ENCODE peak calls at places on chromosome 21, in five cellular contexts. One of them, this sample, is unnamed.

GRCh38 chr21:33976082-33976979 is 60.7 kb upstream of the ATP5PO start:
- DNase-seq in H9: no peak
- DNase-seq in mesendoderm: peak; percentile 39
- DNase-seq in IMR-90: peak; percentile 94
- DNase-seq in neuronal stem cell: no peak
- DNase-seq in this sample: peak; percentile 95

GRCh38 chr21:18384771-18385170 is 18.8 kb downstream of the TMPRSS15 start:
- DNase-seq in H9: no peak
- DNase-seq in mesendoderm: peak; percentile 42
- DNase-seq in IMR-90: no peak
- DNase-seq in neuronal stem cell: no peak
- DNase-seq in this sample: peak; percentile 30

GRCh38 chr21:38817371-38818335 is 11.9 kb downstream of the ETS2 start:
- DNase-seq in H9: no peak
- DNase-seq in mesendoderm: no peak
- DNase-seq in IMR-90: peak; percentile 79
- DNase-seq in neuronal stem cell: no peak
- DNase-seq in this sample: peak; percentile 89

GRCh38 chr21:15686506-15686905 is 43.3 kb upstream of the USP25 start:
- DNase-seq in H9: no peak
- DNase-seq in mesendoderm: no peak
- DNase-seq in IMR-90: no peak
- DNase-seq in neuronal stem cell: no peak
- DNase-seq in this sample: no peak

GRCh38 chr21:15559612-15560011 is 170.2 kb upstream of the USP25 start:
- DNase-seq in H9: no peak
- DNase-seq in mesendoderm: no peak
- DNase-seq in IMR-90: no peak
- DNase-seq in neuronal stem cell: no peak
- DNase-seq in this sample: no peak

GRCh38 chr21:37208056-37208705 is 59.0 kb downstream of the VPS26C start:
- DNase-seq in H9: no peak
- DNase-seq in mesendoderm: no peak
- DNase-seq in IMR-90: no peak
- DNase-seq in neuronal stem cell: no peak
- DNase-seq in this sample: no peak

GRCh38 chr21:45644041-45644906 is 749 bp downstream of the PCBP3 start:
- DNase-seq in H9: no peak
- DNase-seq in mesendoderm: no peak
- DNase-seq in IMR-90: no peak
- DNase-seq in neuronal stem cell: peak; percentile 17
- DNase-seq in this sample: peak; percentile 28

GRCh38 chr21:38486221-38486620 is 12.1 kb downstream of the ERG start:
- DNase-seq in H9: no peak
- DNase-seq in mesendoderm: no peak
- DNase-seq in IMR-90: peak; percentile 32
- DNase-seq in neuronal stem cell: no peak
- DNase-seq in this sample: peak; percentile 67

GRCh38 chr21:25428537-25428936 is 178.7 kb downstream of the MRPL39 start:
- DNase-seq in H9: no peak
- DNase-seq in mesendoderm: no peak
- DNase-seq in IMR-90: peak; percentile 5
- DNase-seq in neuronal stem cell: no peak
- DNase-seq in this sample: no peak

GRCh38 chr21:34877485-34878128 is 171.5 kb downstream of the RUNX1 start:
- DNase-seq in H9: no peak
- DNase-seq in mesendoderm: no peak
- DNase-seq in IMR-90: no peak
- DNase-seq in neuronal stem cell: no peak
- DNase-seq in this sample: no peak

GRCh38 chr21:36499578-36500471 is 19.9 kb upstream of the CLDN14 start:
- DNase-seq in H9: no peak
- DNase-seq in mesendoderm: no peak
- DNase-seq in IMR-90: no peak
- DNase-seq in neuronal stem cell: no peak
- DNase-seq in this sample: no peak

GRCh38 chr21:40466893-40467483 is 380.0 kb downstream of the DSCAM start:
- DNase-seq in H9: no peak
- DNase-seq in mesendoderm: peak; percentile 32
- DNase-seq in IMR-90: no peak
- DNase-seq in neuronal stem cell: peak; percentile 2
- DNase-seq in this sample: no peak

GRCh38 chr21:46121286-46122221 is 23.6 kb downstream of the COL6A2 start:
- DNase-seq in H9: peak; percentile 15
- DNase-seq in mesendoderm: no peak
- DNase-seq in IMR-90: no peak
- DNase-seq in neuronal stem cell: no peak
- DNase-seq in this sample: no peak

GRCh38 chr21:34983680-34984086 is 65.4 kb downstream of the RUNX1 start:
- DNase-seq in H9: no peak
- DNase-seq in mesendoderm: no peak
- DNase-seq in IMR-90: peak; percentile 63
- DNase-seq in neuronal stem cell: no peak
- DNase-seq in this sample: peak; percentile 73

GRCh38 chr21:45981641-45982255 is at the start of gene COL6A1:
- DNase-seq in H9: peak; percentile 57
- DNase-seq in mesendoderm: peak; percentile 62
- DNase-seq in IMR-90: peak; percentile 66
- DNase-seq in neuronal stem cell: peak; percentile 68
- DNase-seq in this sample: peak; percentile 85

GRCh38 chr21:29164330-29164942 is 34.0 kb downstream of the MAP3K7CL start:
- DNase-seq in H9: no peak
- DNase-seq in mesendoderm: peak; percentile 74
- DNase-seq in IMR-90: peak; percentile 91
- DNase-seq in neuronal stem cell: no peak
- DNase-seq in this sample: peak; percentile 86

GRCh38 chr21:34835526-34835925 is 166.7 kb downstream of the CLIC6 start:
- DNase-seq in H9: peak; percentile 52
- DNase-seq in mesendoderm: no peak
- DNase-seq in IMR-90: no peak
- DNase-seq in neuronal stem cell: no peak
- DNase-seq in this sample: peak; percentile 81

GRCh38 chr21:17947546-17947945 is 128.4 kb upstream of the C21orf91 start:
- DNase-seq in H9: no peak
- DNase-seq in mesendoderm: no peak
- DNase-seq in IMR-90: no peak
- DNase-seq in neuronal stem cell: no peak
- DNase-seq in this sample: peak; percentile 20

GRCh38 chr21:38809170-38809878 is 3.6 kb downstream of the ETS2 start:
- DNase-seq in H9: no peak
- DNase-seq in mesendoderm: no peak
- DNase-seq in IMR-90: no peak
- DNase-seq in neuronal stem cell: no peak
- DNase-seq in this sample: no peak

GRCh38 chr21:22474403-22474802 is 1476.2 kb downstream of the NCAM2 start:
- DNase-seq in H9: no peak
- DNase-seq in mesendoderm: no peak
- DNase-seq in IMR-90: no peak
- DNase-seq in neuronal stem cell: no peak
- DNase-seq in this sample: no peak

GRCh38 chr21:25371831-25372434 is 235.3 kb downstream of the MRPL39 start:
- DNase-seq in H9: no peak
- DNase-seq in mesendoderm: no peak
- DNase-seq in IMR-90: no peak
- DNase-seq in neuronal stem cell: no peak
- DNase-seq in this sample: no peak

GRCh38 chr21:27156666-27157065 is 189.8 kb upstream of the ADAMTS5 start:
- DNase-seq in H9: no peak
- DNase-seq in mesendoderm: no peak
- DNase-seq in IMR-90: no peak
- DNase-seq in neuronal stem cell: no peak
- DNase-seq in this sample: no peak

GRCh38 chr21:39182484-39183271 is 573 bp downstream of the PSMG1 start:
- DNase-seq in H9: no peak
- DNase-seq in mesendoderm: peak; percentile 41
- DNase-seq in IMR-90: no peak
- DNase-seq in neuronal stem cell: no peak
- DNase-seq in this sample: peak; percentile 46

GRCh38 chr21:41684381-41685245 is 82.2 kb downstream of the RIPK4 start:
- DNase-seq in H9: no peak
- DNase-seq in mesendoderm: peak; percentile 80
- DNase-seq in IMR-90: peak; percentile 67
- DNase-seq in neuronal stem cell: no peak
- DNase-seq in this sample: peak; percentile 12
- H2AK5ac ChIP-seq in H9: no peak overlapping the region
- H2AK5ac ChIP-seq in mesendoderm: no peak overlapping the region
- H2AK5ac ChIP-seq in IMR-90: no peak overlapping the region
- H2AK5ac ChIP-seq in neuronal stem cell: no peak overlapping the region
- H2AK5ac ChIP-seq in this sample: no peak overlapping the region

DNA sequence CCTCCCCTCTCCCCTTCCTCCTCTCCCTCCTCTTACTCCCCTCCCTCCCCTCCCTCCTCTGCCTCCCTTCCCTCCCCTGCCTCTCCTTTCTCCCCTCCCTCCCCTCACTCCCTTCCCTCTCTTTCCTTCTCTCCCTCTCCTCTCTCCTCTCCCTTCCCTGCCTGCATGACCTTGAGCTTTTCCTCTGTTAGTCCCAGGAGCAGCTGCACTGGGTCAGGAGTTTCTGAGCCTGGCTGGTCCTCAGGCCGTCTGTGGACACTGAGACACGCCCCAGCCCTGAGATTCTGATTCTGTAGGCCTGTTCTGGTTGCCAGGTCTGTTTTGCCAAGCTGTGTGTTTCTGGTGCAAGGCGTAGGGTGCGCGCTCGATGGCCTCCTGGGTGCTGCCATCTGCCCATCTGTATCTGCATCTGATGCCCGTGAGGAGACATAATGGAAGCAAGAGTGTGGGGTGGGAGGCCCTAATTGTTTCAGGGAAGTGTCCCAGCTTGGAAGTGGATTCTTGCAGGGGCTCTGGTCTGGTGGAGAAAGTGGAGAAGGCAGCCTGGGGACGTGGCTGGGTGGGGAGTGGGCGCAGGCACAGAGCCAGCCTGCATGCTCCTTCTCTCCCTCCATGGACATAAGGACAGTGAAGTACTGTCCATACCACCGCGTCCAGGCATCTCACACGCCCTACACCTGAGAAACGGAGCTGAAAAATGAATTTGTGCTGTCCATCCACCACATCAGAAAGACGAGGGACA is 97.2 kb downstream of the WDR4 start:
- DNase-seq in H9: no peak
- DNase-seq in mesendoderm: no peak
- DNase-seq in IMR-90: no peak
- DNase-seq in neuronal stem cell: no peak
- DNase-seq in this sample: no peak
- H2AK5ac ChIP-seq in H9: no peak overlapping the region
- H2AK5ac ChIP-seq in mesendoderm: peak overlapping the region; percentile 93
- H2AK5ac ChIP-seq in IMR-90: no peak overlapping the region
- H2AK5ac ChIP-seq in neuronal stem cell: no peak overlapping the region
- H2AK5ac ChIP-seq in this sample: no peak overlapping the region

GRCh38 chr21:42141643-42142042 is 70.5 kb downstream of the UMODL1 start:
- DNase-seq in H9: no peak
- DNase-seq in mesendoderm: no peak
- DNase-seq in IMR-90: no peak
- DNase-seq in neuronal stem cell: no peak
- DNase-seq in this sample: no peak
- H2AK5ac ChIP-seq in H9: no peak overlapping the region
- H2AK5ac ChIP-seq in mesendoderm: no peak overlapping the region
- H2AK5ac ChIP-seq in IMR-90: no peak overlapping the region
- H2AK5ac ChIP-seq in neuronal stem cell: no peak overlapping the region
- H2AK5ac ChIP-seq in this sample: no peak overlapping the region

GRCh38 chr21:44613386-44614155 is 1.7 kb downstream of the KRTAP10-8 start:
- DNase-seq in H9: no peak
- DNase-seq in mesendoderm: no peak
- DNase-seq in IMR-90: no peak
- DNase-seq in neuronal stem cell: no peak
- DNase-seq in this sample: no peak

GRCh38 chr21:44614161-44614631 is 2.3 kb downstream of the KRTAP10-8 start:
- DNase-seq in H9: no peak
- DNase-seq in mesendoderm: no peak
- DNase-seq in IMR-90: no peak
- DNase-seq in neuronal stem cell: no peak
- DNase-seq in this sample: no peak

GRCh38 chr21:44615881-44616590 is 4.2 kb downstream of the KRTAP10-8 start:
- DNase-seq in H9: no peak
- DNase-seq in mesendoderm: no peak
- DNase-seq in IMR-90: no peak
- DNase-seq in neuronal stem cell: no peak
- DNase-seq in this sample: no peak

GRCh38 chr21:44615466-44615865 is 3.6 kb downstream of the KRTAP10-8 start:
- DNase-seq in H9: no peak
- DNase-seq in mesendoderm: no peak
- DNase-seq in IMR-90: no peak
- DNase-seq in neuronal stem cell: no peak
- DNase-seq in this sample: no peak

GRCh38 chr21:44614961-44615391 is 3.1 kb downstream of the KRTAP10-8 start:
- DNase-seq in H9: peak; percentile 19
- DNase-seq in mesendoderm: no peak
- DNase-seq in IMR-90: no peak
- DNase-seq in neuronal stem cell: no peak
- DNase-seq in this sample: no peak
- H2AK5ac ChIP-seq in H9: no peak overlapping the region
- H2AK5ac ChIP-seq in mesendoderm: no peak overlapping the region
- H2AK5ac ChIP-seq in IMR-90: no peak overlapping the region
- H2AK5ac ChIP-seq in neuronal stem cell: no peak overlapping the region
- H2AK5ac ChIP-seq in this sample: no peak overlapping the region

This sample was measured in mesenchymal stem cell.